ENCODE peak calls at places on chromosomes 5 and 9, in five cellular contexts. U is stomach, X is spleen, M is GM12891, Q is endothelial cell of umbilical vein. I is an unnamed sample.

GRCh38 chr5:169861433-169861832 is 118.9 kb downstream of the INSYN2B start:
- DNase-seq in X (no peak), M (no peak), Q (no peak), U (no peak), I (no peak)

GRCh38 chr5:145110826-145111225 is 724.3 kb downstream of the PRELID2 start:
- DNase-seq in M (no peak), X (no peak), U (no peak), Q (no peak), I (no peak)

GRCh38 chr9:22232971-22233370 is 213.7 kb upstream of the DMRTA1 start:
- DNase-seq in X (no peak), M (no peak), Q (no peak), U (no peak), I (no peak)

GRCh38 chr5:156359452-156359851 is 32.5 kb downstream of the SGCD start:
- DNase-seq in M (no peak), X (no peak), U (no peak), Q (no peak), I (no peak)

GRCh38 chr5:83219495-83219894 is 142.1 kb downstream of the XRCC4 start:
- DNase-seq in X (no peak), M (no peak), Q (no peak), U (no peak), I (no peak)

GRCh38 chr5:158120760-158121159 is 261.8 kb upstream of the CLINT1 start:
- DNase-seq in M (no peak), Q (no peak), X (no peak), U (no peak), I (no peak)

GRCh38 chr5:59158165-59158564 is 575.3 kb downstream of the RAB3C start:
- DNase-seq in X (no peak), U (no peak), Q (no peak), M (no peak), I (no peak)

GRCh38 chr9:87518702-87519335 is 21.2 kb downstream of the DAPK1 start:
- DNase-seq in Q (peak; percentile 94), M (no peak), U (peak; percentile 56), X (no peak), I (peak; percentile 83)

GRCh38 chr9:130692365-130692764 is 1.2 kb upstream of the EXOSC2 start:
- DNase-seq in Q (peak; percentile 57), X (peak; percentile 82), U (no peak), M (no peak), I (no peak)

GRCh38 chr5:39783756-39784421 is 359.1 kb upstream of the DAB2 start:
- DNase-seq in M (no peak), X (no peak), U (no peak), Q (no peak), I (no peak)

GRCh38 chr9:121862371-121862970 is 211.0 kb downstream of the DAB2IP start:
- DNase-seq in Q (no peak), U (no peak), M (no peak), X (no peak), I (no peak)

GRCh38 chr5:140236896-140237598 is 62.1 kb downstream of the CYSTM1 start:
- DNase-seq in M (no peak), U (no peak), Q (no peak), X (no peak), I (no peak)

GRCh38 chr5:103498800-103499199 is 63.8 kb downstream of the NUDT12 start:
- DNase-seq in Q (no peak), U (no peak), X (no peak), M (no peak), I (no peak)
- TF ChIP-seq POLR2A in Q (no peak), U (no peak), X (no peak), M (no peak), I (no peak)

DNA sequence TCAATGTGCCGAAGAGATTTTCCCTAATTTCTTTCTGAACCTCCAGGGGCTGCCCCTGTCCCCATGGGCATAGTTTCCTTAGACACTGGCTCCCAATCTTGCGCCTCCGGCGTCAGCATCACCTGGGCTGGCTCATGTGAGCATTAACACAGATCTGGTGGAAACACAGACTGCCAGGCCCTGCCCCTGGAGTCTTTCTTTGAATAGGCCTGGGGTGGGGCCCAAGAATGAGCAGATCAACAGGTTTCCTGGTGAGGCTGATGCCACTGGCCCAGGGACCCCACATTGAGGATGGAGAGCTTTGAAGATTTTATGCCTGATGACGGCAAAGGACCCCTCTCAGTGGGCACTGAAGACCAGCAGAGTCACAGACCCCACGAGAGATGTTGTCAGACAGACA is 60.8 kb downstream of the ANKRD33B start:
- DNase-seq in M (no peak), U (no peak), X (no peak), Q (no peak), I (no peak)
- TF ChIP-seq POLR2AphosphoS5 in M (no peak), U (no peak), X (no peak), Q (no peak), I (no peak)

DNA sequence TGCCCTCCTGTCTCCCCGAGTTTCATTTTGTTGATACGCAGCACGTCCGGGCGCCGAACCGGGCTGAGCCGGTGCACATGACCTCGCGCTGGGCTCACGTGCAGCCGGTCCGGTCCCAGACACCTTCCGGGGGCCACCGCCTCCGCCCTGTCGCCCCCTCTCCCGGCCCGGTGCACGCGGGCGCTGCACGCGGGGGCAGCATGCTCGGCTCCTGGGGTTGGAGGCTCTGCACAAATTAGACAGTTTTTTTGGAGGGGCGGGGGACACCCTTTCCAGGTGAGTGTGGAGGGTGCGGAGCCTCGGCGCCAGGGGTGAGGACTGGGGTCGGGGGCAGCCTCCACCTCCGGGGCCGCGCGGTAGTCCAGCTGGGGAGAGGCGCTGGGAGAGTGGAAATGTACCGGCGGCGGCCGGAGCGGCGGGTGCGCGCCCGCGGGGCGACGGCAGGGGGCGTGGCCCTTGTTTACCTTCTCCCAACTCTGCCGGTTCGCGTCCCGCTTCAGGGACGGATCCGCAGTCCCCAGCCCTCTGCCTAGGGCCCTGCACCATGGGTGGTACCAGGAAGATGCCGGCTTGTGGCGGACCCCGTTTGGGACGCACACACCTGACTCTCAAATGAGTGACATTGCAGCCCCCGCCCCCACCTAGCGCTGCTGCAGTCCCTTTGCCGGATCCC is 1.1 kb downstream of the JADE2 start:
- DNase-seq in Q (peak; percentile 73), M (peak; percentile 66), U (peak; percentile 82), X (peak; percentile 94), I (peak; percentile 86)
- TF ChIP-seq POLR2A in Q (no peak), M (no peak), U (no peak), X (no peak), I (no peak)

DNA sequence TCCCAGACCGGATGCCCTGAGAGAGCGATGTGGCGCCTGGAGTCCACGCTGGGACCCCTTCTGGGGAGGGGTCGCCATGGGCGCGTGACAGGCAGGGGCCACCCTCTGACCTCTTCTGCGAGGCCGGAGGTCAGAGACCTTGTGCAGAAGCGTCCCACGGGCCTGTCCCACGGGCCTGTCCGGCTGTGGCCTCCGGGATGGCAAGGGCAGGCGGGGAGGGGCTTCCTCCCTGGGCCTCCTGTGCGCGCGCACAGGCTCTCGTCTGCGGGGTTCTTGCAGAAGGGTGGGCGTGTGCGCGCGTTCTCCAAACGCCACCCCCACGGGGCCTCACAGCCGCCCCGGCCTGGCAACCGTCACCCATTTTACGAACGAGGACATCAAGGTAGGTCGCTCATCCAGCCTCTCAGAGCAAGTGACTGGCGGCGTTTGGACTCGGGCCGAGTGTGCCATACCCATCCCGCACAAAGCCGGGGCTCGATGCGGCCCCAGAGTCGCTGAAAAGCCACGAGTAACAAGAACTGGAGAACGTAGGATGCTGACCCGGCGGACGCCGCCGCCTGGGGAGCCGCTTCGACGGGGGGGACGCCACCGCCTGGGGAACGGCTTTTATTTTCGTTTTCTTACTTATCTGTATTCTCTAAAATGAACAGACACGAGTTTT is 897 bp downstream of the AHRR start:
- DNase-seq in M (no peak), X (no peak), Q (peak; percentile 30), U (no peak), I (peak; percentile 85)
- TF ChIP-seq POLR2AphosphoS5 in M (no peak), X (peak; percentile 53), Q (no peak), U (no peak), I (no peak)

I was measured in upper lobe of left lung.